ENCODE peak calls at places on chromosomes 3 and 15, in nine cellular contexts. Y, M, G, U, N, B, P, Z and K are unnamed samples.
A peak's percentile ranks its signal among the peaks of the same experiment; 100 is the strongest.

GRCh38 chr3:73605388-73605787 is 19.4 kb downstream of the PDZRN3 start:
- DNase-seq in Y (no peak), M (no peak), G (no peak), U (no peak), N (peak; percentile 89), B (no peak), P (no peak), Z (no peak), K (no peak)

GRCh38 chr3:128410669-128411573 is 55.8 kb downstream of the DNAJB8 start:
- DNase-seq in Y (peak; percentile 58), M (no peak), G (no peak), U (no peak), N (no peak), B (no peak), P (no peak), Z (no peak), K (no peak)

GRCh38 chr3:29771602-29772001 is 490.7 kb downstream of the RBMS3 start:
- DNase-seq in Y (no peak), M (no peak), G (no peak), U (no peak), N (no peak), B (no peak), P (no peak), Z (no peak), K (no peak)

GRCh38 chr15:26294062-26294689 is 431.0 kb upstream of the ATP10A start:
- DNase-seq in Y (no peak), M (no peak), G (peak; percentile 77), U (no peak), N (no peak), B (no peak), P (peak; percentile 64), Z (no peak), K (no peak)

GRCh38 chr3:64848822-64849221 is 161.0 kb upstream of the ADAMTS9 start:
- DNase-seq in Y (no peak), M (no peak), G (no peak), U (no peak), N (peak; percentile 84), B (no peak), P (no peak), Z (peak; percentile 26), K (no peak)

GRCh38 chr15:32721594-32721993 is 3.8 kb downstream of the GREM1 start:
- DNase-seq in Y (no peak), M (no peak), G (no peak), U (no peak), N (no peak), B (no peak), P (no peak), Z (no peak), K (peak; percentile 16)

GRCh38 chr3:31885235-31885634 is 95.8 kb downstream of the OSBPL10 start:
- DNase-seq in Y (no peak), M (no peak), G (no peak), U (no peak), N (no peak), B (no peak), P (no peak), Z (no peak), K (no peak)

GRCh38 chr3:180947761-180948390 is 35.4 kb downstream of the FXR1 start:
- DNase-seq in Y (no peak), M (no peak), G (no peak), U (no peak), N (peak; percentile 22), B (no peak), P (no peak), Z (no peak), K (no peak)

GRCh38 chr15:31042731-31043130 is 51.3 kb upstream of the MTMR10 start:
- DNase-seq in Y (no peak), M (no peak), G (no peak), U (no peak), N (no peak), B (no peak), P (no peak), Z (no peak), K (no peak)

GRCh38 chr15:76429661-76430060 is 93.1 kb downstream of the ISL2 start:
- DNase-seq in Y (no peak), M (no peak), G (no peak), U (no peak), N (no peak), B (no peak), P (no peak), Z (no peak), K (no peak)

GRCh38 chr3:55616803-55617202 is 129.7 kb upstream of the WNT5A start:
- DNase-seq in Y (no peak), M (no peak), G (no peak), U (no peak), N (no peak), B (no peak), P (no peak), Z (no peak), K (no peak)

GRCh38 chr3:174270841-174271240 is 588.3 kb upstream of the NAALADL2 start:
- DNase-seq in Y (no peak), M (no peak), G (no peak), U (no peak), N (peak; percentile 81), B (no peak), P (no peak), Z (no peak), K (no peak)

GRCh38 chr3:155572085-155572484 is 172.8 kb downstream of the PLCH1 start:
- DNase-seq in Y (peak; percentile 24), M (no peak), G (no peak), U (peak; percentile 6), N (peak; percentile 44), B (no peak), P (no peak), Z (no peak), K (no peak)

GRCh38 chr3:56154297-56154696 is 314.0 kb downstream of the ERC2 start:
- DNase-seq in Y (no peak), M (no peak), G (no peak), U (no peak), N (no peak), B (no peak), P (no peak), Z (no peak), K (no peak)

GRCh38 chr3:46489875-46490274 is 7.9 kb upstream of the RTP3 start:
- DNase-seq in Y (no peak), M (no peak), G (no peak), U (no peak), N (peak; percentile 64), B (no peak), P (no peak), Z (no peak), K (no peak)
- H3K4me3 ChIP-seq in Y (no peak overlapping the region), M (no peak overlapping the region), G (no peak overlapping the region), U (no peak overlapping the region), N (no peak overlapping the region), B (no peak overlapping the region), P (no peak overlapping the region), Z (no peak overlapping the region), K (no peak overlapping the region)

DNA sequence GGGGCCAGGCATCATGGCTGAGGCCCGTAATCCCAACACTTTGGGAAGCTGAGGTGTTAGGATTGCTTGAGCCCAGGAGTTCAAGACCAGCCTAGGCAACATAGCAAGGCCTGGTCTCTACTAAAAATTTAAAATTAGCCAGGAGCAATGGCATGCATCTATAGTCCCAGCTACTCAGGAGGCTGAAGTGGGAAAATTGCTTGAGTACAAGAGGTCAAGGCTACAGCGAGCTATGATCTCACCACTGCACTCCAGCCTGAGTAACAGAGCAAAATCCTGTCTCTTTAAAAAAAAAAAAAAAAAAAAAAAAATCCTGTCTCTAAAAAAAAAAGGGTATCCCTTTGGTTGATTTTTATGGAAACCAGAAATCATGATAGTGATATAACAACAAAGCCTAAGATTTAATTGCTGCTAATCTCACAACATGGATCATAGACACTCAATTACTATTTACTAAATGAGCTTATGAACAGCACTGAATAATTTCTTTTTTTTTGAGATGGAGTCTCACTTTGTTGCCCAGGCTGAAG is 12.1 kb downstream of the PCLAF start:
- DNase-seq in Y (no peak), M (peak; percentile 24), G (no peak), U (no peak), N (peak; percentile 32), B (no peak), P (no peak), Z (no peak), K (no peak)
- H3K36me3 ChIP-seq in Y (no peaks in the 10 kb centered on the region), M (no peaks in the 10 kb centered on the region), G (no peaks in the 10 kb centered on the region), U (no peaks in the 10 kb centered on the region), N (no peaks in the 10 kb centered on the region), B (no peaks in the 10 kb centered on the region), P (no peaks in the 10 kb centered on the region), Z (no peaks in the 10 kb centered on the region), K (no peaks in the 10 kb centered on the region)

GRCh38 chr15:73318463-73319351 is 50.1 kb downstream of the HCN4 start:
- DNase-seq in Y (no peak), M (no peak), G (peak; percentile 92), U (no peak), N (no peak), B (no peak), P (no peak), Z (no peak), K (no peak)
- H3K4me3 ChIP-seq in Y (no peak overlapping the region), M (no peak overlapping the region), G (peak overlapping the region; percentile 2), U (no peak overlapping the region), N (no peak overlapping the region), B (no peak overlapping the region), P (no peak overlapping the region), Z (no peak overlapping the region), K (no peak overlapping the region)

GRCh38 chr3:149959443-149959842 is 11.3 kb downstream of the PFN2 start:
- DNase-seq in Y (no peak), M (no peak), G (no peak), U (no peak), N (peak; percentile 28), B (no peak), P (no peak), Z (no peak), K (no peak)
- H3K36me3 ChIP-seq in Y (no peaks in the 10 kb centered on the region), M (no peaks in the 10 kb centered on the region), G (peaks cover 1% of the 10 kb centered on the region), U (peaks cover 17% of the 10 kb centered on the region), N (peaks cover 2% of the 10 kb centered on the region), B (no peaks in the 10 kb centered on the region), P (no peaks in the 10 kb centered on the region), Z (no peaks in the 10 kb centered on the region), K (no peaks in the 10 kb centered on the region)

GRCh38 chr15:56464893-56465520 is at the start of gene MNS1:
- DNase-seq in Y (peak; percentile 94), M (peak; percentile 90), G (peak; percentile 86), U (peak; percentile 91), N (peak; percentile 96), B (peak; percentile 31), P (peak; percentile 88), Z (peak; percentile 92), K (peak; percentile 94)
- H3K4me3 ChIP-seq in Y (peak within 1 kb of the TSS; percentile 55), M (peak within 1 kb of the TSS; percentile 87), G (peak within 1 kb of the TSS; percentile 51), U (peak within 1 kb of the TSS; percentile 76), N (peak within 1 kb of the TSS; percentile 75), B (peak within 1 kb of the TSS; percentile 45), P (peak within 1 kb of the TSS; percentile 65), Z (peak within 1 kb of the TSS; percentile 61), K (peak within 1 kb of the TSS; percentile 54)

DNA sequence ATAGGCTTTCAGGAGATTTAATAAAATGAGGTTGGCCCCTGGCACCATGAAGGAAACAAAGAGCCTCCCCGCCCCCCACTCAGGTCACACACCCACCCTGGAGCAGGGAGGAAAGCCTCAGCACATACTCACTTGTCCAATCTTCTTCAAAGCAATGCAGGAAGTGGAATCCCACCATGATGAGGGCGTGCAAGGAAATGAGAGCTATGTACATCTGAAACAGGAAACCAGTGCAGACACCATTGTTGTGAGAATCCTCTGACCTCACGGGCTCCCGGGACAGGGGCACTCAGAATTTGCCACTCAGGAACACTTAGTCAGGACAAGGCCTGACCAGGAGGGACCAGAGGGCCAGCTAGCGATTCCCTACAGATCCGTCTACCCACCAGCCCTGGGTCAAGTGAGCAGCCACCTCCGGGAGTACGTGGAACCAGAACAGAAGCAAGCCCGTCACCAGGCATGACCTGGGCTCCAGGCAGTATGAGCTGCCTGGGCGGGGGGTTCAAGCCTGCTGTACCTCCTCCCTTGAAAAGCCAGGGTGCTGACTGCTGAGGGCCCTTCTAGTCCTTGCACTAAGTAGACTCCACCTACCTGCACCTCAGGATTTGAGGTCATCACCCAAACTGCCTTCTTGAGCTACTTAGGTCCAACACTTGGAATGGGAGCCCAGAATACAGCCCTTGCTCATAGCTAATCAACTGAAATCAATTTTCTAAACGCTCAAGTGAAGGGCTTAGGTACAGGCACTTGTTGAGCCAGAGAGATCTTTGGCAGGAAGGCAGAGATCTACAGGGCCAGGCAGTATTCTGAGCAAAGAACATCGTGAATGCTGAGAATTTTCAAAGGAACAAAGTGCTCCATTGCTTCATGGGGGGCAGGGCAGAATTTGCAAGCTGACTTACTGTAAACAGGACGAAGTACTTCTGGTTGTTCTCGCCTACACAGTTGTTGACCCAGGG is 42.7 kb downstream of the ZDHHC3 start:
- DNase-seq in Y (no peak), M (no peak), G (no peak), U (no peak), N (no peak), B (no peak), P (no peak), Z (no peak), K (no peak)
- H3K36me3 ChIP-seq in Y (peaks cover 7% of the 10 kb centered on the region), M (peaks cover 42% of the 10 kb centered on the region), G (peaks cover 23% of the 10 kb centered on the region), U (peaks cover 78% of the 10 kb centered on the region), N (peaks cover 18% of the 10 kb centered on the region), B (peaks cover 13% of the 10 kb centered on the region), P (peaks cover 6% of the 10 kb centered on the region), Z (peaks cover 92% of the 10 kb centered on the region), K (peaks cover 3% of the 10 kb centered on the region)